ENCODE peak calls at places on chromosomes 12 and 14, in five cellular contexts. T is GM12878, B is hepatocyte, N is psoas muscle, L is upper lobe of right lung. A is an unnamed sample. For H3K4me1, the result is how much of the 10 kb centered on the place peaks cover.

GRCh38 chr12:81128930-81129554 is 51.2 kb downstream of the ACSS3 start:
- DNase-seq in T (peak), B (peak), N (no peak), L (no peak), A (peak)

GRCh38 chr12:66149702-66150398 is 19.3 kb upstream of the LLPH start:
- DNase-seq in T (no peak), B (no peak), N (no peak), L (no peak), A (no peak)

GRCh38 chr12:5073838-5074237 is 30.2 kb downstream of the KCNA5 start:
- DNase-seq in T (no peak), B (no peak), N (no peak), L (no peak), A (peak)

GRCh38 chr14:39395555-39396254 is 36.5 kb downstream of the FBXO33 start:
- DNase-seq in T (no peak), B (no peak), N (no peak), L (no peak), A (no peak)

GRCh38 chr12:92619026-92619425 is 83.8 kb upstream of the PLEKHG7 start:
- DNase-seq in T (no peak), B (no peak), N (no peak), L (no peak), A (no peak)

GRCh38 chr12:1204581-1205121 is 213.6 kb downstream of the ERC1 start:
- DNase-seq in T (peak), B (no peak), N (no peak), L (no peak), A (peak)

GRCh38 chr12:15152864-15153263 is 68.4 kb downstream of the RERG start:
- DNase-seq in T (no peak), B (peak), N (no peak), L (no peak), A (no peak)

GRCh38 chr12:118034429-118035193 is 18.1 kb downstream of the RFC5 start:
- DNase-seq in T (no peak), B (peak), N (no peak), L (no peak), A (no peak)

GRCh38 chr14:31096255-31096654 is 70.1 kb upstream of the STRN3 start:
- DNase-seq in T (no peak), B (no peak), N (no peak), L (no peak), A (no peak)

GRCh38 chr14:60882219-60882618 is 98.7 kb downstream of the TRMT5 start:
- DNase-seq in T (no peak), B (no peak), N (no peak), L (no peak), A (no peak)

GRCh38 chr12:117098071-117098360 is 1.2 kb downstream of the TESC start:
- DNase-seq in T (no peak), B (no peak), N (no peak), L (no peak), A (no peak)

GRCh38 chr14:83164016-83164415 is 1630.4 kb upstream of the SEL1L start:
- DNase-seq in T (no peak), B (peak), N (no peak), L (no peak), A (no peak)

GRCh38 chr14:105092912-105093425 is 27.7 kb upstream of the GPR132 start:
- DNase-seq in T (no peak), B (peak), N (no peak), L (peak), A (peak)

GRCh38 chr14:51073751-51074150 is 21.2 kb downstream of the TRIM9 start:
- DNase-seq in T (no peak), B (no peak), N (no peak), L (no peak), A (no peak)

GRCh38 chr12:48936379-48936979 is 11.2 kb upstream of the FKBP11 start:
- DNase-seq in T (no peak), B (peak), N (peak), L (peak), A (peak)

GRCh38 chr14:51750542-51750941 is 98.8 kb downstream of the FRMD6 start:
- DNase-seq in T (no peak), B (no peak), N (no peak), L (no peak), A (no peak)

GRCh38 chr14:65290830-65291229 is 121.7 kb upstream of the FUT8 start:
- DNase-seq in T (no peak), B (no peak), N (no peak), L (no peak), A (no peak)

GRCh38 chr14:68794856-68795601 is 2.2 kb upstream of the ZFP36L1 start:
- DNase-seq in T (no peak), B (peak), N (no peak), L (peak), A (peak)

GRCh38 chr14:85534914-85535313 is 5.0 kb downstream of the FLRT2 start:
- DNase-seq in T (no peak), B (peak), N (no peak), L (no peak), A (no peak)

GRCh38 chr14:68976160-68977067 is 2.7 kb downstream of the ACTN1 start:
- DNase-seq in T (no peak), B (peak), N (peak), L (no peak), A (no peak)

GRCh38 chr12:65156366-65156831 is 13.0 kb upstream of the LEMD3 start:
- DNase-seq in T (peak), B (no peak), N (no peak), L (no peak), A (peak)

GRCh38 chr14:85010186-85010585 is 519.8 kb upstream of the FLRT2 start:
- DNase-seq in T (no peak), B (no peak), N (no peak), L (no peak), A (no peak)

DNA sequence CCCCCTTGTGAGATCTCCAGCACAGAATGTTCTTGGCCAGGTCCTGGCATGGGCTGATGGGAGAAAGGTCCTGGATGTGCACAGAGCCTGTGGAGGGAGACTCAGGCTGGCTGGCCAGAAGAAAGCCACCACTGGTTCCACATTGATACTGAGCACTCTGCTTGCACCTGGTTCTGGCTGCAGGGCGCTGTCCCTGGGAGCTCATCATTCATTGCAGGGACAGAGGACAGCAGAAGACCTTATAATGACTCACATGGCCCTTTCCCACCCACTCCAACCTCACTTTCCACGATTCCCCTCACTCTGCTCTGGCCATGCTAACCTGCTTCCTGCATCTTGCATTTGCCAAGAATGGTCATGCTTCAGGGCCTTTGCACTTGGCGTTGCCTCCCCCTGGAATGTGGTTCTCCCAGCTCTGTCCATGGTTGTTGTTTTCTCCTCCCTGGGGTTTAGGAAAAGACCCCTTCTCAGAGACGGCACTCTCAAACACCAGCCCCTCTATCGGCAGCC is 10.3 kb downstream of the KRT7 start:
- DNase-seq in T (no peak), B (no peak), N (peak), L (no peak), A (no peak)
- H3K27ac ChIP-seq in T (peak), B (no peak), N (no peak), L (no peak), A (no peak)

DNA sequence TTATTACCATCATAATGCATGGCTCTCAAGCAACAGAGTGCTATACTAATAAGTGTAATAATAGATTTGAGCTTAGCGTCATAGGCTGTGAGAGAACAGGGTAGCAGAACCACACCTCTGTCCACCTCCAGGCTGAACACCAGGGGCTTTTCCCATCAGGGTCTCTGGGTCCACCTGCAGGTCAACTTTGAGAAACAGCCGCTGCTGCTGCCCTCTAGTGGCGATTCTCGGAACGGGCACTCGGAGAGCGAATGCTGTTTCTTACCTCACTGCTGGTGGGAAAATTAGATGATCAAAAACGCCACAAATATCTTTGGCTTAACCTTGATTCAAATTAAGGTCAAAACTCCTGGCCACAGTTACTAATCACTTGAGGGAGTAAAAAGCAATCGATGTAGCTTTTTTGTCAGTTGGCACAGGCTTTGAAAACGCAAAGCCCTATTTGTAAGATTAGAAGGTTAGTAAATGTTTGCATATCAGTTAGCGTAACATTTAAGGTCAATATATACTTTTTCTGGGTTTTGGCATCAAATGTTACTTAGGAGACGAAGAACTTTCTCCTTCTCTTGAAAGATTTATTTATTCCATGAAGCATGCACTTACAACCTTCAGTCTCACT is 127.9 kb upstream of the TMEM132D start:
- DNase-seq in T (no peak), B (peak), N (no peak), L (no peak), A (peak)
- TF ChIP-seq CTCF in T (peak), B (peak), N (peak), L (peak), A (peak)

DNA sequence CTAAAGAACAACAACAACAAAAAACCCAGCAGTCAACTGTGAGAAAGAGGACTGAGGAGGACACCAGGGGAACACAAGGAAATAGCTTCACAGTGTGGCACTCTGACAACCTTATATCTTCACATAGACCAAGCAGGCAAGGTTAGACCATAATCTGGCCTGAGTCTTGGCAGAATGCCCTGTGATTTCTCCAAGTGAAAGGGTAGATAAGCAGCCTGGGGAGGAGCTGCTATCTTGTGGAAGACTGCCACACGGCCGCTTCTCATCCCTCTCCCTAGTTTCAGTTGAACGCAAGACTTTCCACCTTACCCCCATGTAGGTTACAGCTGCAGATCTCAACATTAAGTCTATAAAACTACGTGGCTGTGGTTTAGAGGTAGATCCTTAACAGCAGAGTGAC is 3.7 kb downstream of the SLC25A21 start:
- DNase-seq in T (no peak), B (no peak), N (no peak), L (no peak), A (no peak)
- H3K4me1 ChIP-seq in T (under half), B (under half), N (under half), L (under half), A (under half)

DNA sequence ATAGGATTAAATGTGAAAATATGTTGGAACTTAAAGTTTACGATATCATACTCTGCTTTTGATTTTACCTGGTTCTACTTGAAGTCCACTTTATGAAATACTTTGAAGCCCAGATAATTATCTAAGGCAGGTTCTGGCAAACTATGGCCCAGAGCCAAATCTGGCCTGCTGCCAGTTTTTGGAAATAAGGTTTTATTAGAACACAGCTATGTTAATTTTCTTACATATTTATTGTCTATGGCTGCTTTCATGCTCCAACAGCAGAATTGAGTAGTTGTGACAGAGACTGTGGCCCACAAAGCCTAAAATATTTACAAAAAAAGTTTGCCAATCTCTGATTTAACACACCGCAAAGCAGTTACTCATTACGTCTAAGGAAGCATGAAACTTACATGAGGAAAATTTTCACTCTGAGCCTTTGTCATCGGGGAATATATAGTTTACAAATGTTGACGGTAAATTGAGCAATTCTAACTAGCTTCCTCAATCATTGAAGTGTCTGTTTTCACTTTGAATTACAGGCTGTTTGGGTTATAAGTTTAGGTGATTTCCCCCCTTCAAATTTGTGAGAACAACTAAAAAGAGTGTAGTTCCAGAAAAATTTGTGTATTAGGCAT is 96.4 kb downstream of the UNC79 start:
- DNase-seq in T (no peak), B (no peak), N (no peak), L (no peak), A (no peak)
- H3K27ac ChIP-seq in T (no peak), B (no peak), N (no peak), L (no peak), A (no peak)

GRCh38 chr12:63223128-63223527 is 72.1 kb upstream of the AVPR1A start:
- DNase-seq in T (no peak), B (no peak), N (no peak), L (no peak), A (no peak)

GRCh38 chr12:63222582-63222981 is 71.6 kb upstream of the AVPR1A start:
- DNase-seq in T (no peak), B (no peak), N (no peak), L (no peak), A (no peak)

DNA sequence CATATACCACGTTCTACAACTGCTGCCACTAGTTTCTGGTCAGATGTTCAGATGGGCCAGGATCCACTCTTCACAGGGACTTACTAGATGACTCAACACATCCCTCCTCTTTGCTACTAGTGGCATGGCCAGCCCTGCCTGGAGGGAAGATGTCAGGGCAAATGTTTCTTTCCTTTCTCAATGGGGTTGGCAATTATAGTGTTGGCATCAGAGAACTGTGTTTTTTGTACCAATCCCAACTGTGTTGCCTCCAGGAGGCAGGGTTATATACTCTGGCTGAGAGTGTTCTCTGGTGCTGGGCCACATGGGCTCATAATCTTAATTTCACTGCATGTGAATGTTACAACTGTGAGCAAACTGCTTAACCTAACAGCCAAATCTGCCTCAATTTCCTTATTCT is 69.9 kb upstream of the AVPR1A start:
- DNase-seq in T (no peak), B (no peak), N (no peak), L (no peak), A (no peak)
- TF ChIP-seq CTCF in T (no peak), B (no peak), N (no peak), L (no peak), A (no peak)

GRCh38 chr12:57215065-57215464 is 1.5 kb upstream of the NXPH4 start:
- DNase-seq in T (no peak), B (no peak), N (no peak), L (no peak), A (no peak)
- H3K4me1 ChIP-seq in T (under half), B (under half), N (under half), L (under half), A (under half)

GRCh38 chr14:90891326-90891725 is 75.1 kb upstream of the TTC7B start:
- DNase-seq in T (no peak), B (no peak), N (no peak), L (no peak), A (no peak)

GRCh38 chr14:90893028-90893427 is 76.8 kb upstream of the TTC7B start:
- DNase-seq in T (no peak), B (no peak), N (no peak), L (no peak), A (no peak)

GRCh38 chr14:90894241-90894640 is 78.0 kb upstream of the TTC7B start:
- DNase-seq in T (no peak), B (no peak), N (no peak), L (no peak), A (no peak)

GRCh38 chr14:90897022-90897421 is 80.8 kb upstream of the TTC7B start:
- DNase-seq in T (no peak), B (no peak), N (no peak), L (no peak), A (no peak)

GRCh38 chr14:90893510-90893909 is 77.3 kb upstream of the TTC7B start:
- DNase-seq in T (no peak), B (no peak), N (no peak), L (no peak), A (no peak)
- H3K27ac ChIP-seq in T (no peak), B (no peak), N (no peak), L (no peak), A (no peak)

DNA sequence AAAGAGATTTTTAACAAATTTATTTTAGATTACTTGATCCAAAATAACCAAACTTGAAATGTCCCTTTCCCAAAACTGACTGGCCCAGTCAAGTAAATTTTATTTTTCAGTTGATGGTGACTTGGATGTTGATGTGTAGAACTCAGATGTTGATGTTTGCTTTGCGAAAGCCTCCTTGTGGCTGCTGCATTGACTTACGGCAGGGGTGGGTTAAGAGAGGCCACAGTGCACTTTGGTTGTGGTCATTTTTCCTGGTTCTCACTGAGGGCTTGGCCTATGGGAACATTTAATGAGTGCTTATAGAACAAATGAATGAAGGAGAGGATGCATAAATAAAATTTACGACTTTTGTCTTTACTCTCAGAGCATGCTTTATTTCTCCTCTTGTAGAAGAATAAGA is 52.6 kb downstream of the SLCO1B3 start:
- DNase-seq in T (no peak), B (no peak), N (no peak), L (no peak), A (no peak)
- TF ChIP-seq CTCF in T (no peak), B (no peak), N (no peak), L (no peak), A (no peak)

GRCh38 chr12:96233168-96233567 is 39.0 kb downstream of the ELK3 start:
- DNase-seq in T (no peak), B (no peak), N (peak), L (no peak), A (no peak)
- H3K4me1 ChIP-seq in T (under half), B (under half), N (under half), L (under half), A (under half)

GRCh38 chr12:77996670-77997069 is 166.0 kb downstream of the NAV3 start:
- DNase-seq in T (no peak), B (no peak), N (no peak), L (no peak), A (no peak)

GRCh38 chr12:77995436-77996167 is 164.9 kb downstream of the NAV3 start:
- DNase-seq in T (peak), B (no peak), N (no peak), L (no peak), A (no peak)

GRCh38 chr12:77992760-77993159 is 162.1 kb downstream of the NAV3 start:
- DNase-seq in T (no peak), B (no peak), N (no peak), L (no peak), A (no peak)

GRCh38 chr12:77998236-77998786 is 167.6 kb downstream of the NAV3 start:
- DNase-seq in T (no peak), B (no peak), N (no peak), L (no peak), A (no peak)

DNA sequence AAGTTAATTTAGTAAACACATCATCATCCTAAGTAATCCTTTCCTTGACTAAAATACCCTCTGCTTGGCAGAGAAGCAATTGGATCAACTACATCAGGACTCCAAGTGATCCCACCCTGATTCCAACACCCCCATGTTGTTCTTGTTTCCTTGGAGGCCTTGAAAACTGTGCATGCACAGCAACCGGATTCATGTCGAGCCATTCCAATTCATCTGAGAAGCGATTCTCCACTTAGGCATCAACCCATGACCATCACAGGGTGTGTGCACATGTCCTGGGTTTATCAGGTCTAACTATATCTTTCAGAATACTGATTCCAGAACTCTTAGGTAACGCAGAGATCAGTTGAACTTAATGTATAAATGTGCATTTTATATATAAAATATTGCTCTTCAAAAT is 163.0 kb downstream of the NAV3 start:
- DNase-seq in T (no peak), B (no peak), N (no peak), L (no peak), A (no peak)
- H3K27ac ChIP-seq in T (no peak), B (no peak), N (no peak), L (no peak), A (no peak)

A was measured in DND-41.